ENCODE peak calls at places on chromosome 13, in nine cellular contexts. H, B, U, V, T, Z, Q, S and A are unnamed samples.

GRCh38 chr13:109253316-109253715 is 533.1 kb downstream of the IRS2 start:
- DNase-seq in H (no peak), B (no peak), U (no peak), V (no peak), T (no peak), Z (no peak), Q (no peak), S (no peak), A (no peak)

GRCh38 chr13:113990321-113990837 is 16.5 kb upstream of the C13orf46 start:
- DNase-seq in H (no peak), B (no peak), U (no peak), V (no peak), T (no peak), Z (no peak), Q (peak; percentile 4), S (peak; percentile 7), A (no peak)

GRCh38 chr13:20136781-20137703 is 23.8 kb downstream of the GJA3 start:
- DNase-seq in H (peak; percentile 48), B (no peak), U (no peak), V (no peak), T (no peak), Z (no peak), Q (peak; percentile 59), S (no peak), A (no peak)

GRCh38 chr13:67554746-67555452 is 324.8 kb upstream of the PCDH9 start:
- DNase-seq in H (no peak), B (no peak), U (peak; percentile 76), V (no peak), T (no peak), Z (no peak), Q (no peak), S (no peak), A (no peak)

GRCh38 chr13:53242015-53242414 is 213.4 kb downstream of the OLFM4 start:
- DNase-seq in H (no peak), B (no peak), U (no peak), V (no peak), T (no peak), Z (no peak), Q (no peak), S (no peak), A (no peak)

GRCh38 chr13:29402168-29402621 is 193.3 kb downstream of the SLC7A1 start:
- DNase-seq in H (no peak), B (no peak), U (peak; percentile 44), V (no peak), T (no peak), Z (no peak), Q (no peak), S (peak; percentile 34), A (peak; percentile 3)

GRCh38 chr13:26941345-26942174 is 181.0 kb upstream of the GPR12 start:
- DNase-seq in H (no peak), B (no peak), U (peak; percentile 91), V (no peak), T (peak; percentile 72), Z (no peak), Q (no peak), S (no peak), A (no peak)

GRCh38 chr13:25281193-25281936 is 5.9 kb downstream of the MTMR6 start:
- DNase-seq in H (no peak), B (peak; percentile 24), U (peak; percentile 3), V (no peak), T (no peak), Z (no peak), Q (no peak), S (no peak), A (no peak)

GRCh38 chr13:23467048-23467931 is 33.8 kb upstream of the SACS start:
- DNase-seq in H (no peak), B (no peak), U (peak; percentile 43), V (no peak), T (no peak), Z (no peak), Q (no peak), S (no peak), A (no peak)

GRCh38 chr13:110334256-110334655 is 27.2 kb downstream of the COL4A2 start:
- DNase-seq in H (no peak), B (no peak), U (peak; percentile 76), V (no peak), T (peak; percentile 91), Z (no peak), Q (no peak), S (no peak), A (no peak)

GRCh38 chr13:42164557-42165125 is 107.3 kb upstream of the AKAP11 start:
- DNase-seq in H (no peak), B (no peak), U (no peak), V (no peak), T (no peak), Z (no peak), Q (no peak), S (no peak), A (no peak)

GRCh38 chr13:51027644-51028043 is 83.4 kb downstream of the C13orf42 start:
- DNase-seq in H (no peak), B (no peak), U (no peak), V (no peak), T (no peak), Z (no peak), Q (no peak), S (no peak), A (no peak)
- H3K27ac ChIP-seq in H (no peak overlapping the region), B (no peak overlapping the region), U (no peak overlapping the region), V (no peak overlapping the region), T (no peak overlapping the region), Z (no peak overlapping the region), Q (no peak overlapping the region), S (no peak overlapping the region), A (no peak overlapping the region)

GRCh38 chr13:112755331-112755730 is 65.5 kb downstream of the ATP11A start:
- DNase-seq in H (no peak), B (no peak), U (no peak), V (no peak), T (no peak), Z (no peak), Q (no peak), S (no peak), A (no peak)
- H3K27ac ChIP-seq in H (no peak overlapping the region), B (no peak overlapping the region), U (no peak overlapping the region), V (peak overlapping the region; percentile 47), T (no peak overlapping the region), Z (no peak overlapping the region), Q (no peak overlapping the region), S (no peak overlapping the region), A (no peak overlapping the region)

GRCh38 chr13:45950343-45950995 is 98.9 kb upstream of the SIAH3 start:
- DNase-seq in H (no peak), B (no peak), U (peak; percentile 26), V (no peak), T (no peak), Z (no peak), Q (no peak), S (no peak), A (no peak)
- H3K27ac ChIP-seq in H (no peak overlapping the region), B (no peak overlapping the region), U (no peak overlapping the region), V (no peak overlapping the region), T (no peak overlapping the region), Z (no peak overlapping the region), Q (no peak overlapping the region), S (no peak overlapping the region), A (peak overlapping the region; percentile 30)

GRCh38 chr13:48244159-48244558 is 11.2 kb downstream of the ITM2B start:
- DNase-seq in H (no peak), B (no peak), U (no peak), V (no peak), T (no peak), Z (no peak), Q (no peak), S (no peak), A (no peak)
- H3K27ac ChIP-seq in H (no peak overlapping the region), B (no peak overlapping the region), U (no peak overlapping the region), V (peak overlapping the region; percentile 10), T (no peak overlapping the region), Z (no peak overlapping the region), Q (no peak overlapping the region), S (no peak overlapping the region), A (no peak overlapping the region)